ENCODE peak calls at places on chromosomes 16 and 17, in five cellular contexts. One of them, this sample, is unnamed.
A peak's percentile ranks its signal among the peaks of the same experiment; 100 is the strongest.

GRCh38 chr16:22614271-22614947 is 103.7 kb downstream of the NPIPB5 start:
- DNase-seq in neuronal stem cell: no peak
- DNase-seq in H9: no peak
- DNase-seq in IMR-90: no peak
- DNase-seq in H1: no peak
- DNase-seq in this sample: no peak

GRCh38 chr17:43576563-43577229 is 30.6 kb upstream of the ETV4 start:
- DNase-seq in IMR-90: peak; percentile 77
- DNase-seq in H1: peak; percentile 73
- DNase-seq in neuronal stem cell: peak; percentile 89
- DNase-seq in H9: peak; percentile 92
- DNase-seq in this sample: peak; percentile 67

GRCh38 chr17:8173871-8174322 is 2.3 kb downstream of the TMEM107 start:
- DNase-seq in H1: no peak
- DNase-seq in H9: no peak
- DNase-seq in neuronal stem cell: no peak
- DNase-seq in IMR-90: no peak
- DNase-seq in this sample: no peak

GRCh38 chr17:51718945-51719344 is 439.6 kb downstream of the CA10 start:
- DNase-seq in IMR-90: no peak
- DNase-seq in neuronal stem cell: no peak
- DNase-seq in H9: no peak
- DNase-seq in H1: no peak
- DNase-seq in this sample: no peak

GRCh38 chr17:72792771-72793170 is 299.7 kb downstream of the SLC39A11 start:
- DNase-seq in IMR-90: no peak
- DNase-seq in neuronal stem cell: no peak
- DNase-seq in H9: no peak
- DNase-seq in H1: no peak
- DNase-seq in this sample: no peak

GRCh38 chr16:84313921-84314320 is 19.2 kb downstream of the WFDC1 start:
- DNase-seq in H9: no peak
- DNase-seq in neuronal stem cell: no peak
- DNase-seq in IMR-90: no peak
- DNase-seq in H1: no peak
- DNase-seq in this sample: no peak

GRCh38 chr16:24508614-24509013 is 30.8 kb upstream of the RBBP6 start:
- DNase-seq in IMR-90: peak; percentile 79
- DNase-seq in H9: no peak
- DNase-seq in neuronal stem cell: no peak
- DNase-seq in H1: no peak
- DNase-seq in this sample: peak; percentile 75

GRCh38 chr17:4004517-4005295 is 40.5 kb upstream of the ATP2A3 start:
- DNase-seq in H9: peak; percentile 90
- DNase-seq in H1: no peak
- DNase-seq in IMR-90: no peak
- DNase-seq in neuronal stem cell: peak; percentile 71
- DNase-seq in this sample: peak; percentile 44

GRCh38 chr16:86959182-86959651 is 358.0 kb downstream of the C16orf95 start:
- DNase-seq in H9: no peak
- DNase-seq in IMR-90: no peak
- DNase-seq in H1: no peak
- DNase-seq in neuronal stem cell: no peak
- DNase-seq in this sample: no peak

GRCh38 chr16:11564046-11564926 is 22.4 kb downstream of the LITAF start:
- DNase-seq in IMR-90: no peak
- DNase-seq in H9: no peak
- DNase-seq in neuronal stem cell: no peak
- DNase-seq in H1: no peak
- DNase-seq in this sample: no peak

GRCh38 chr17:3732171-3732570 is 8.5 kb downstream of the HASPIN start:
- DNase-seq in H1: no peak
- DNase-seq in IMR-90: peak; percentile 20
- DNase-seq in neuronal stem cell: no peak
- DNase-seq in H9: no peak
- DNase-seq in this sample: peak; percentile 29

GRCh38 chr17:65749479-65749878 is 188.0 kb upstream of the AXIN2 start:
- DNase-seq in neuronal stem cell: no peak
- DNase-seq in H1: no peak
- DNase-seq in IMR-90: peak; percentile 3
- DNase-seq in H9: no peak
- DNase-seq in this sample: peak; percentile 20

GRCh38 chr16:2836646-2837508 is 6.8 kb downstream of the ZG16B start:
- DNase-seq in H1: no peak
- DNase-seq in H9: no peak
- DNase-seq in neuronal stem cell: no peak
- DNase-seq in IMR-90: no peak
- DNase-seq in this sample: peak; percentile 15

GRCh38 chr17:63421681-63422645 is 24.1 kb downstream of the CYB561 start:
- DNase-seq in IMR-90: no peak
- DNase-seq in H1: no peak
- DNase-seq in H9: no peak
- DNase-seq in neuronal stem cell: no peak
- DNase-seq in this sample: no peak

GRCh38 chr17:50487213-50488096 is 8.8 kb downstream of the RSAD1 start:
- DNase-seq in IMR-90: peak; percentile 12
- DNase-seq in neuronal stem cell: no peak
- DNase-seq in H1: no peak
- DNase-seq in H9: no peak
- DNase-seq in this sample: no peak

GRCh38 chr16:27756206-27756970 is 206.4 kb downstream of the KATNIP start:
- DNase-seq in neuronal stem cell: no peak
- DNase-seq in H1: no peak
- DNase-seq in IMR-90: no peak
- DNase-seq in H9: no peak
- DNase-seq in this sample: no peak

GRCh38 chr17:47708864-47709541 is 15.0 kb downstream of the TBKBP1 start:
- DNase-seq in IMR-90: peak; percentile 31
- DNase-seq in H1: no peak
- DNase-seq in neuronal stem cell: no peak
- DNase-seq in H9: peak; percentile 63
- DNase-seq in this sample: no peak

GRCh38 chr16:25110392-25110947 is 1.1 kb upstream of the LCMT1 start:
- DNase-seq in IMR-90: no peak
- DNase-seq in H1: no peak
- DNase-seq in neuronal stem cell: no peak
- DNase-seq in H9: no peak
- DNase-seq in this sample: peak; percentile 18

GRCh38 chr16:66381585-66382170 is 15.2 kb downstream of the CDH5 start:
- DNase-seq in H9: no peak
- DNase-seq in neuronal stem cell: no peak
- DNase-seq in H1: no peak
- DNase-seq in IMR-90: no peak
- DNase-seq in this sample: no peak

GRCh38 chr16:69186642-69187386 is at the start of gene SNTB2:
- DNase-seq in IMR-90: peak; percentile 83
- DNase-seq in H1: peak; percentile 70
- DNase-seq in neuronal stem cell: peak; percentile 90
- DNase-seq in H9: peak; percentile 93
- DNase-seq in this sample: peak; percentile 91

GRCh38 chr16:50604610-50605009 is 56.4 kb downstream of the NKD1 start:
- DNase-seq in H9: no peak
- DNase-seq in H1: no peak
- DNase-seq in neuronal stem cell: no peak
- DNase-seq in IMR-90: no peak
- DNase-seq in this sample: no peak

GRCh38 chr17:60630352-60630751 is 30.4 kb downstream of the PPM1D start:
- DNase-seq in H9: no peak
- DNase-seq in neuronal stem cell: no peak
- DNase-seq in H1: no peak
- DNase-seq in IMR-90: no peak
- DNase-seq in this sample: no peak

GRCh38 chr17:30232822-30233427 is 2.6 kb downstream of the SLC6A4 start:
- DNase-seq in H9: peak; percentile 27
- DNase-seq in H1: no peak
- DNase-seq in IMR-90: no peak
- DNase-seq in neuronal stem cell: no peak
- DNase-seq in this sample: no peak

DNA sequence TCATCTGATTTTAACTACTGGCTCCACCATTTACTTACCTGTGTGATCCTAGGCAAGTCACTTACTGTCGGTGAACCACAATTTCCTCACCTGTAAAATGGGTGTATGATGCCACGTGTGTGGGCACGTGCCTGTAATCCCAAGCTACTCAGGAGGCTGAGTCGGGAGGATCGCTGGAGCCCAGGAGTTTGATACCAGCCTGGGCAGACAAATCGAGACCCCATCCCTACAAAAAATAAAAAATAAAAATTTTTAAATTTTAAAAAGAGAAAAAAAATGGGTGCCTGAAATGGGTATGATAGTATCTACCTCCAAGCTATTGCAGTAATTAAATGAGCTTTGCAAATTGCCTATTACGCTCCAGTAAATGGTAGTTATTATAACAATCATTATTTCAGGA is 225.3 kb downstream of the CCDC182 start:
- DNase-seq in neuronal stem cell: no peak
- DNase-seq in IMR-90: no peak
- DNase-seq in H1: no peak
- DNase-seq in H9: no peak
- DNase-seq in this sample: no peak
- H2BK120ac ChIP-seq in neuronal stem cell: no peak overlapping the region
- H2BK120ac ChIP-seq in IMR-90: peak overlapping the region; percentile 32
- H2BK120ac ChIP-seq in H1: no peak overlapping the region
- H2BK120ac ChIP-seq in H9: no peak overlapping the region
- H2BK120ac ChIP-seq in this sample: peak overlapping the region; percentile 54

GRCh38 chr16:54443839-54444238 is 157.3 kb upstream of the IRX3 start:
- DNase-seq in IMR-90: no peak
- DNase-seq in H1: no peak
- DNase-seq in H9: no peak
- DNase-seq in neuronal stem cell: no peak
- DNase-seq in this sample: no peak

GRCh38 chr16:54447606-54448440 is 161.2 kb upstream of the IRX3 start:
- DNase-seq in neuronal stem cell: no peak
- DNase-seq in H9: no peak
- DNase-seq in H1: no peak
- DNase-seq in IMR-90: peak; percentile 54
- DNase-seq in this sample: peak; percentile 79

GRCh38 chr16:54443352-54443751 is 156.8 kb upstream of the IRX3 start:
- DNase-seq in H9: no peak
- DNase-seq in IMR-90: no peak
- DNase-seq in H1: no peak
- DNase-seq in neuronal stem cell: no peak
- DNase-seq in this sample: no peak

GRCh38 chr16:54444851-54445523 is 158.4 kb upstream of the IRX3 start:
- DNase-seq in IMR-90: no peak
- DNase-seq in neuronal stem cell: no peak
- DNase-seq in H1: no peak
- DNase-seq in H9: no peak
- DNase-seq in this sample: peak; percentile 5

GRCh38 chr16:54446639-54447038 is 160.1 kb upstream of the IRX3 start:
- DNase-seq in IMR-90: no peak
- DNase-seq in neuronal stem cell: no peak
- DNase-seq in H9: no peak
- DNase-seq in H1: no peak
- DNase-seq in this sample: peak; percentile 75
- H3K4me2 ChIP-seq in IMR-90: no peak overlapping the region
- H3K4me2 ChIP-seq in neuronal stem cell: no peak overlapping the region
- H3K4me2 ChIP-seq in H9: no peak overlapping the region
- H3K4me2 ChIP-seq in H1: no peak overlapping the region
- H3K4me2 ChIP-seq in this sample: no peak overlapping the region

GRCh38 chr17:37405955-37406634 is 541 bp downstream of the ACACA start:
- DNase-seq in H1: no peak
- DNase-seq in neuronal stem cell: no peak
- DNase-seq in IMR-90: no peak
- DNase-seq in H9: no peak
- DNase-seq in this sample: no peak

GRCh38 chr17:37410357-37410756 is 3.7 kb downstream of the TADA2A start:
- DNase-seq in H9: no peak
- DNase-seq in H1: no peak
- DNase-seq in IMR-90: peak; percentile 8
- DNase-seq in neuronal stem cell: no peak
- DNase-seq in this sample: no peak

DNA sequence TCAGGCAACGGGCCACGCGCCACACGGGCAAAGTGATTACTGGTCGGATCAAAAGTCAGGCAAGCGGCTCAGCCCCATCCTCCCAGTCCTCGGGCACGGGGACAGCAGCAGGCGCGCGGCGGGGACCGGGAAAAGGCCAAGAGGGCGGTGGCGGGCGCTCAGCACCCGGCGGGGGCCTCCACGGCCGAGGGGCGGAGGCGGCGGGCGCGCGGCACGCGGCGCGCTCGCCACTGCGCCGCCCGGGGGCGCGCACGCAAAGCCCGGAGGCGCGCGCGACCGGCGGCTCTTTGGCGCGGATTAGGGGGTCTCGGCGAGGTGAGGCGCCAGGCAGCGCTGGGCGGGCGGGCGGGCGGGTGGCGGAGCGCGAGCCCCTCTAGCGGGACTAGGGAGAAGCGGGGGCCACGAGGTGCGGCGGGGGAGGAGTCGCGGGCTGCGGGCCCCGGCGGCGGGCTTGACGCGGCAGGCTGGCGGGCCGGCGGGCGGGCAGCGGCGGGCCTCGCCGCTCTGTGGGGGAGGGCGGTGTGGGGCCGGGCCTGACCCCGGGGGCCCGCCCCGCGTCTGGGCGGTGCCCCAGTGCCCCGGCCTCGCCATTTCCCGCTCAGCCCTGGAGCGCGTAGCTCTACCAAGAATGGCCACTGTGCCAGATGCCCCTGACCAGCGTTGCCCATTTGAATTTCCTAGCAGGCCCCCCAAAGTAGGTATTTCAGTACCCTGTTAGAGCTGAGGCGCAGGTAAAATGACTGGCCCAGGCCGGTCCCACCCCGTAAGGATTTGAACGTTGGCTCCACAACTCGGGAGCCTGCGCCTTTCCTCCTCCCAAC is at the start of the genes ACACA and TADA2A:
- DNase-seq in IMR-90: peak; percentile 63
- DNase-seq in H9: peak; percentile 85
- DNase-seq in neuronal stem cell: peak; percentile 79
- DNase-seq in H1: peak; percentile 25
- DNase-seq in this sample: peak; percentile 82
- H2BK120ac ChIP-seq in IMR-90: peak within 1 kb of the TSS; percentile 56
- H2BK120ac ChIP-seq in H9: no peak within 1 kb of the TSS
- H2BK120ac ChIP-seq in neuronal stem cell: peak within 1 kb of the TSS; percentile 81
- H2BK120ac ChIP-seq in H1: peak within 1 kb of the TSS; percentile 83
- H2BK120ac ChIP-seq in this sample: peak within 1 kb of the TSS; percentile 92

DNA sequence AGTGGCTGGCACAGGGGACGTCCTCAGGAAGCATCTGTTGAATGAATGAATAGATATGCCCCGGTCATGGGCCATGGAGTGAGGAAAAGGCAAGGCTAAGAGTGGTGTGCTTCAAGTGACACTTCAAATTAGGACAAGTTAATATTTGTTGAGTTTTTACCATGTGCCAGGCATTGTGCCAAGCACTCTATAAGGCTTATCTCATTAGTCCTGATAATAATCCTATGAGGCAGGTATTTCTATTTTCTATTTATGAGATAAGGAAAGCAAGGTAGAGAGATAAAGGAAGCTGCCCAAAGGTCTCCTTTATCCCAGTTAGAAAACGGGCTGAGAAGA is 9.0 kb downstream of the SARM1 start:
- DNase-seq in H1: no peak
- DNase-seq in IMR-90: no peak
- DNase-seq in H9: no peak
- DNase-seq in neuronal stem cell: no peak
- DNase-seq in this sample: no peak
- H3K4me2 ChIP-seq in H1: no peak overlapping the region
- H3K4me2 ChIP-seq in IMR-90: no peak overlapping the region
- H3K4me2 ChIP-seq in H9: no peak overlapping the region
- H3K4me2 ChIP-seq in neuronal stem cell: no peak overlapping the region
- H3K4me2 ChIP-seq in this sample: no peak overlapping the region

This sample was measured in mesenchymal stem cell.